ENCODE peak calls at places on chromosomes 6 and 20, in ten cellular contexts. Z is EH; V is iPS-NIHi11; Q is A172; L is LoVo; R is left ventricle myocardium inferior; H is memory B cell; I is activated gamma-delta T cell treated with anti-CD3 and anti-CD28 coated beads, Interleukin-2, amount 50 U/mL, for 16 hours; D is GM23338; S is erythroblast. E is an unnamed sample.

GRCh38 chr6:42936398-42936797 is 7.1 kb downstream of the CNPY3 start:
- DNase-seq in D (no peak), R (no peak), L (no peak), I (no peak), Z (no peak), H (no peak), S (no peak), V (no peak), Q (no peak), E (no peak)

GRCh38 chr6:101454106-101454676 is 60.7 kb downstream of the GRIK2 start:
- DNase-seq in L (no peak), H (no peak), Z (peak), D (no peak), S (no peak), V (no peak), R (no peak), Q (no peak), I (no peak), E (no peak)

GRCh38 chr6:147167009-147167408 is 37.2 kb upstream of the STXBP5 start:
- DNase-seq in V (no peak), R (no peak), D (no peak), Z (peak), Q (no peak), I (no peak), L (no peak), H (no peak), S (no peak), E (no peak)

GRCh38 chr6:22295145-22295544 is 1.7 kb downstream of the PRL start:
- DNase-seq in D (no peak), S (no peak), I (no peak), R (no peak), Q (no peak), V (no peak), H (no peak), L (no peak), Z (no peak), E (no peak)

GRCh38 chr20:47178277-47178676 is 178.2 kb downstream of the ZMYND8 start:
- DNase-seq in S (no peak), Z (no peak), L (no peak), D (no peak), V (no peak), H (no peak), Q (no peak), R (no peak), I (no peak), E (no peak)

GRCh38 chr6:18674346-18674745 is 287.2 kb downstream of the RNF144B start:
- DNase-seq in D (no peak), V (no peak), Z (no peak), Q (no peak), S (no peak), L (no peak), I (no peak), R (no peak), H (no peak), E (no peak)

GRCh38 chr20:63457737-63458136 is 14.7 kb downstream of the KCNQ2 start:
- DNase-seq in S (no peak), D (no peak), L (peak), Z (peak), Q (peak), I (no peak), H (no peak), R (peak), V (no peak), E (no peak)

GRCh38 chr6:162615016-162615717 is 112.4 kb downstream of the PRKN start:
- DNase-seq in I (no peak), L (no peak), R (no peak), V (no peak), Z (no peak), Q (no peak), S (no peak), D (no peak), H (no peak), E (no peak)

GRCh38 chr6:158474961-158475343 is 84.9 kb upstream of the TMEM181 start:
- DNase-seq in L (peak), S (no peak), D (no peak), I (no peak), Q (peak), H (no peak), Z (peak), V (no peak), R (no peak), E (no peak)

GRCh38 chr20:33656783-33657703 is 5.1 kb upstream of the C20orf144 start:
- DNase-seq in Z (no peak), S (no peak), V (no peak), R (peak), D (no peak), Q (no peak), H (no peak), L (no peak), I (no peak), E (peak)

GRCh38 chr20:17772005-17772343 is 72.2 kb downstream of the BANF2 start:
- DNase-seq in I (no peak), D (no peak), H (no peak), Q (no peak), Z (no peak), V (no peak), S (no peak), L (no peak), R (no peak), E (no peak)

GRCh38 chr6:113466526-113466925 is 390.6 kb upstream of the MARCKS start:
- DNase-seq in Q (no peak), R (no peak), I (no peak), D (no peak), S (no peak), L (no peak), V (no peak), H (no peak), Z (no peak), E (no peak)

GRCh38 chr6:166615059-166615770 is 11.8 kb downstream of the RPS6KA2 start:
- DNase-seq in R (peak), I (no peak), Q (peak), Z (peak), S (no peak), L (no peak), D (no peak), V (no peak), H (no peak), E (no peak)

GRCh38 chr6:119148102-119148824 is 69.8 kb upstream of the FAM184A start:
- DNase-seq in Q (peak), Z (peak), I (no peak), H (no peak), D (peak), V (peak), L (peak), R (no peak), S (peak), E (peak)

GRCh38 chr6:37576336-37576737 is 76.6 kb upstream of the CCDC167 start:
- DNase-seq in L (peak), Q (peak), H (no peak), Z (peak), V (no peak), S (no peak), R (no peak), D (no peak), I (no peak), E (no peak)

GRCh38 chr20:13336308-13337089 is 115.4 kb downstream of the ISM1 start:
- DNase-seq in D (no peak), Q (peak), I (no peak), H (no peak), Z (peak), L (no peak), S (no peak), V (no peak), R (no peak), E (no peak)

GRCh38 chr6:169867751-169868191 is 116.3 kb downstream of the ERMARD start:
- DNase-seq in V (no peak), I (no peak), R (no peak), L (no peak), D (no peak), Q (no peak), Z (no peak), H (no peak), S (no peak), E (peak)

GRCh38 chr20:9918360-9918759 is 79.5 kb upstream of the PAK5 start:
- DNase-seq in Z (no peak), V (no peak), I (no peak), S (no peak), Q (no peak), D (no peak), L (no peak), H (no peak), R (no peak), E (no peak)

GRCh38 chr6:51182884-51183283 is 364.2 kb downstream of the TFAP2B start:
- DNase-seq in V (no peak), D (no peak), H (no peak), R (no peak), Q (no peak), L (no peak), S (no peak), I (no peak), Z (no peak), E (no peak)

GRCh38 chr20:62359491-62360121 is 7.5 kb downstream of the LAMA5 start:
- DNase-seq in I (no peak), D (no peak), Z (no peak), H (no peak), S (no peak), Q (peak), R (peak), L (no peak), V (no peak), E (peak)

GRCh38 chr6:37860226-37860839 is 40.8 kb downstream of the ZFAND3 start:
- DNase-seq in V (no peak), D (peak), Z (peak), I (no peak), H (no peak), Q (peak), S (peak), L (peak), R (no peak), E (no peak)

GRCh38 chr6:104591573-104592334 is 268.0 kb downstream of the HACE1 start:
- DNase-seq in Q (no peak), D (no peak), Z (peak), L (no peak), S (no peak), R (no peak), I (no peak), V (no peak), H (no peak), E (no peak)